ENCODE peak calls at places on chromosomes 16 and 17, in four cellular contexts. O is upper lobe of right lung, U is heart left ventricle, G is T follicular helper cell. K is an unnamed sample.

GRCh38 chr16:88804552-88805339 is 1.2 kb downstream of the CDT1 start:
- DNase-seq in O (peak), G (no peak), U (no peak), K (no peak)

GRCh38 chr16:3646348-3646920 is 8.1 kb upstream of the DNASE1 start:
- DNase-seq in O (peak), G (no peak), U (no peak), K (peak)

GRCh38 chr17:54694287-54694887 is 206.3 kb upstream of the TOM1L1 start:
- DNase-seq in O (no peak), U (no peak), G (no peak), K (no peak)

GRCh38 chr16:49750341-49751011 is 105.4 kb downstream of the ZNF423 start:
- DNase-seq in U (peak), O (no peak), G (no peak), K (no peak)

GRCh38 chr17:81976332-81977210 is 858 bp upstream of the ASPSCR1 start:
- DNase-seq in O (peak), G (no peak), U (no peak), K (peak)

GRCh38 chr17:39244016-39244599 is 18.4 kb upstream of the STAC2 start:
- DNase-seq in U (no peak), O (no peak), G (no peak), K (no peak)

GRCh38 chr16:50497592-50497991 is 50.6 kb upstream of the NKD1 start:
- DNase-seq in G (no peak), U (no peak), O (no peak), K (no peak)

GRCh38 chr17:19410875-19411291 is at the start of gene RNF112:
- DNase-seq in U (no peak), G (no peak), O (no peak), K (no peak)